ENCODE peak calls at places on chromosome 3, in four cellular contexts. A, K, P and E are unnamed samples.

GRCh38 chr3:94525039-94525438 is 462.2 kb downstream of the NSUN3 start:
- DNase-seq in A (peak), K (no peak), P (no peak), E (no peak)

GRCh38 chr3:86793786-86794185 is 197.2 kb downstream of the VGLL3 start:
- DNase-seq in A (peak), P (peak), K (peak), E (peak)

GRCh38 chr3:152470095-152470494 is 201.4 kb downstream of the MBNL1 start:
- DNase-seq in P (no peak), K (no peak), A (no peak), E (no peak)

GRCh38 chr3:179688847-179689246 is 36.0 kb downstream of the USP13 start:
- DNase-seq in K (no peak), P (no peak), A (no peak), E (no peak)

GRCh38 chr3:9916346-9916733 is 558 bp upstream of the IL17RC start:
- DNase-seq in K (no peak), A (no peak), P (no peak), E (no peak)

GRCh38 chr3:27628029-27628750 is 93.9 kb downstream of the EOMES start:
- DNase-seq in K (no peak), A (no peak), P (no peak), E (no peak)

GRCh38 chr3:52299815-52300611 is 12.4 kb downstream of the GLYCTK start:
- DNase-seq in K (no peak), A (peak), P (peak), E (no peak)

GRCh38 chr3:121202573-121202972 is 294.6 kb downstream of the STXBP5L start:
- DNase-seq in P (no peak), A (no peak), K (no peak), E (no peak)

GRCh38 chr3:43178891-43179366 is 73.0 kb upstream of the POMGNT2 start:
- DNase-seq in A (no peak), P (peak), K (no peak), E (no peak)

GRCh38 chr3:123834631-123835030 is 49.5 kb downstream of the MYLK start:
- DNase-seq in A (peak), K (peak), P (peak), E (no peak)